ENCODE peak calls at places on chromosomes 12 and 14, in six cellular contexts. D is Caco-2, L is WERI-Rb-1, T is BJ, I is cardiac muscle cell, H is lower lobe of right lung. O is an unnamed sample.

GRCh38 chr12:9922429-9922828 is 9.7 kb downstream of the CLEC2A start:
- DNase-seq in D (no peak), L (no peak), T (no peak), I (no peak), H (no peak), O (no peak)

GRCh38 chr14:100726812-100727564 is at the start of gene DLK1:
- DNase-seq in D (no peak), L (no peak), T (no peak), I (no peak), H (no peak), O (no peak)

GRCh38 chr14:67987596-67987995 is 168.0 kb downstream of the RAD51B start:
- DNase-seq in D (no peak), L (no peak), T (peak), I (peak), H (no peak), O (no peak)

GRCh38 chr14:72946491-72946890 is 20.2 kb downstream of the DCAF4 start:
- DNase-seq in D (no peak), L (no peak), T (no peak), I (no peak), H (no peak), O (no peak)

GRCh38 chr12:87444039-87444438 is 585.2 kb downstream of the C12orf50 start:
- DNase-seq in D (no peak), L (no peak), T (no peak), I (no peak), H (no peak), O (no peak)

GRCh38 chr12:85825751-85826150 is 10.5 kb downstream of the RASSF9 start:
- DNase-seq in D (no peak), L (peak), T (no peak), I (no peak), H (no peak), O (no peak)

GRCh38 chr12:53006810-53007742 is 820 bp downstream of the EIF4B start:
- DNase-seq in D (peak), L (peak), T (no peak), I (peak), H (peak), O (peak)

GRCh38 chr12:19757317-19757877 is 318.1 kb downstream of the AEBP2 start:
- DNase-seq in D (no peak), L (no peak), T (no peak), I (peak), H (no peak), O (no peak)

GRCh38 chr12:56520025-56520810 is 1.4 kb upstream of the RBMS2 start:
- DNase-seq in D (no peak), L (no peak), T (no peak), I (peak), H (no peak), O (no peak)

GRCh38 chr12:125280482-125281377 is 215.5 kb downstream of the AACS start:
- DNase-seq in D (no peak), L (no peak), T (no peak), I (no peak), H (no peak), O (no peak)

GRCh38 chr14:103103461-103104388 is 9.2 kb downstream of the EXOC3L4 start:
- DNase-seq in D (peak), L (peak), T (no peak), I (peak), H (peak), O (no peak)

GRCh38 chr14:93787465-93788306 is 599 bp downstream of the PRIMA1 start:
- DNase-seq in D (no peak), L (no peak), T (no peak), I (no peak), H (no peak), O (peak)

GRCh38 chr12:52250048-52250990 is 17.3 kb downstream of the KRT7 start:
- DNase-seq in D (no peak), L (no peak), T (no peak), I (no peak), H (peak), O (peak)

GRCh38 chr14:31229638-31230229 is 22.1 kb upstream of the HECTD1 start:
- DNase-seq in D (peak), L (no peak), T (peak), I (peak), H (peak), O (no peak)

GRCh38 chr14:46250113-46250703 is 401.4 kb downstream of the RPL10L start:
- DNase-seq in D (no peak), L (no peak), T (no peak), I (peak), H (no peak), O (no peak)

GRCh38 chr14:65332141-65332871 is 80.2 kb upstream of the FUT8 start:
- DNase-seq in D (no peak), L (no peak), T (no peak), I (no peak), H (no peak), O (no peak)

GRCh38 chr12:119096429-119097202 is 82.1 kb upstream of the HSPB8 start:
- DNase-seq in D (peak), L (no peak), T (no peak), I (no peak), H (no peak), O (no peak)

GRCh38 chr14:62179367-62180018 is 417.3 kb downstream of the SNAPC1 start:
- DNase-seq in D (peak), L (peak), T (peak), I (peak), H (no peak), O (peak)

GRCh38 chr12:125185740-125186470 is 120.7 kb downstream of the AACS start:
- DNase-seq in D (peak), L (peak), T (no peak), I (peak), H (peak), O (peak)

GRCh38 chr14:59330455-59330854 is 134.7 kb downstream of the GPR135 start:
- DNase-seq in D (no peak), L (no peak), T (no peak), I (no peak), H (peak), O (no peak)

GRCh38 chr14:102087762-102088011 is 843 bp upstream of the HSP90AA1 start:
- DNase-seq in D (no peak), L (no peak), T (no peak), I (no peak), H (no peak), O (no peak)

GRCh38 chr14:102086346-102086971 is 385 bp downstream of the HSP90AA1 start:
- DNase-seq in D (no peak), L (no peak), T (no peak), I (peak), H (peak), O (no peak)

GRCh38 chr14:102088012-102088792 is 1.4 kb upstream of the HSP90AA1 start:
- DNase-seq in D (no peak), L (no peak), T (no peak), I (peak), H (peak), O (peak)

GRCh38 chr14:102085503-102085902 is 1.3 kb downstream of the HSP90AA1 start:
- DNase-seq in D (no peak), L (no peak), T (no peak), I (no peak), H (no peak), O (no peak)

GRCh38 chr14:102086972-102087761 is at the start of gene HSP90AA1:
- DNase-seq in D (peak), L (peak), T (peak), I (peak), H (peak), O (peak)
- TF ChIP-seq CTCF in D (peak), L (peak), T (peak), I (peak), H (peak), O (no peak)

GRCh38 chr14:71317385-71318096 is 410.3 kb downstream of the PCNX1 start:
- DNase-seq in D (no peak), L (no peak), T (no peak), I (peak), H (no peak), O (no peak)

GRCh38 chr14:71319646-71320045 is 412.4 kb downstream of the PCNX1 start:
- DNase-seq in D (no peak), L (peak), T (no peak), I (peak), H (no peak), O (peak)

GRCh38 chr14:71311061-71311460 is 403.8 kb downstream of the PCNX1 start:
- DNase-seq in D (no peak), L (no peak), T (no peak), I (no peak), H (no peak), O (no peak)

GRCh38 chr14:71318097-71318459 is 410.8 kb downstream of the PCNX1 start:
- DNase-seq in D (no peak), L (no peak), T (no peak), I (no peak), H (no peak), O (no peak)

DNA sequence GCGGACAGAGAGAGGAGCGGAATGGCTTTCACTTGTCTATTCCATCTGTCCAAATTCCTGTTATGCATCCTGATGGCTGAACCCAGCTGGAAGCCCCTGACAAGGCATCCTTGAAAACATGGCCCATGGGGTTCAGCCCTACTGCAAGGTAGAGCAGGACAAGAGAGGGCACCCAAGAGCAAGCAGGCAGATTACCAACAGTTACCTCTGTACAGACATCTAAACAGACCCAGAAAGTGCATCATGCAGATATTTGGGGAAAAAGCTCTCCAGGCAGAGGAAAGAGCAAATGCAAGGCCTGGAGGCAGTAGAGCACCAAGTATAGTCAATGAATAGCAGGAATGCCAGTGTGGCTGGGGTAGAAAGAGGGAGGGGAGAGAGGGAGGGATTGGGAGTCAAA is 407.5 kb downstream of the PCNX1 start:
- DNase-seq in D (no peak), L (no peak), T (no peak), I (no peak), H (no peak), O (no peak)
- TF ChIP-seq CTCF in D (no peak), L (no peak), T (no peak), I (no peak), H (no peak), O (no peak)

GRCh38 chr14:77028384-77029246 is at the start of gene IRF2BPL:
- DNase-seq in D (peak), L (peak), T (peak), I (peak), H (peak), O (peak)

GRCh38 chr14:77025744-77026165 is 2.8 kb downstream of the IRF2BPL start:
- DNase-seq in D (no peak), L (no peak), T (no peak), I (no peak), H (no peak), O (no peak)

GRCh38 chr14:77026166-77026929 is 2.2 kb downstream of the IRF2BPL start:
- DNase-seq in D (no peak), L (no peak), T (no peak), I (peak), H (peak), O (no peak)

GRCh38 chr14:77027538-77028383 is 747 bp downstream of the IRF2BPL start:
- DNase-seq in D (peak), L (peak), T (no peak), I (peak), H (peak), O (peak)

DNA sequence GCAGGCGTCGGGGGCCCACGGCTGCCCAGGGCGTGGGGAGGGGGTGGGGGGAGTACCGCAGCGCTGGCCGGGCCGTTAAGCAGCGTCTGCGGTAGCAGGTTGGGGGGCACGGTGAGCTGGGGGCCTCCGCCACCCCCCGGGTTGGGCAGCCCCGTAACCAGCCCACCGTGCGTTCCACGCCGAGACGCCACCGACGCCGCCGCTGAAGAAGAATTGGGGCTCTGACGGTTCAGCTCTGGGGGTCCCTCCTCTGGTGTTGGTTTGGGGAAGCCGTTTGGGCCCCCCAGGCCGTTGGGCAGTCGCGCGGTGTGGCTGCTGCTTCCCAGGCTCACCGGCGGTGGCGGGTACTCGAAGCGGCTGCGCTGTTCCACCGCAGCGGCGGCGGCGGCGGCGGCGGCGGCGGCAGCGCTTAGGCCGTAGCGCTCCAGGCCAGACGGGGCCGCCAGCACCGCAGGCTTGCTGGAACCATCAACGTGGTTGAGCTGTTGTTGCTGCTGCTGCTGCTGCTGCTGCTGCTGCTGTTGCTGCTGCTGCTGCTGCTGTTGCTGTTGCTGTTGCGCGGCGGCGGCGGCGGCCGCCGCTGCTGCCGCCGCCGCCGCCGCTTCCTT is 1.5 kb downstream of the IRF2BPL start:
- DNase-seq in D (no peak), L (no peak), T (no peak), I (peak), H (peak), O (peak)
- TF ChIP-seq CTCF in D (no peak), L (peak), T (no peak), I (no peak), H (peak), O (peak)

GRCh38 chr12:106137456-106138278 is 1.1 kb downstream of the NUAK1 start:
- DNase-seq in D (no peak), L (no peak), T (no peak), I (peak), H (no peak), O (no peak)

GRCh38 chr12:106138279-106138645 is 492 bp downstream of the NUAK1 start:
- DNase-seq in D (no peak), L (peak), T (no peak), I (no peak), H (no peak), O (peak)

GRCh38 chr12:106140223-106140986 is 1.7 kb upstream of the NUAK1 start:
- DNase-seq in D (no peak), L (no peak), T (no peak), I (no peak), H (no peak), O (no peak)

GRCh38 chr12:106139422-106140141 is 828 bp upstream of the NUAK1 start:
- DNase-seq in D (peak), L (peak), T (no peak), I (peak), H (peak), O (peak)

DNA sequence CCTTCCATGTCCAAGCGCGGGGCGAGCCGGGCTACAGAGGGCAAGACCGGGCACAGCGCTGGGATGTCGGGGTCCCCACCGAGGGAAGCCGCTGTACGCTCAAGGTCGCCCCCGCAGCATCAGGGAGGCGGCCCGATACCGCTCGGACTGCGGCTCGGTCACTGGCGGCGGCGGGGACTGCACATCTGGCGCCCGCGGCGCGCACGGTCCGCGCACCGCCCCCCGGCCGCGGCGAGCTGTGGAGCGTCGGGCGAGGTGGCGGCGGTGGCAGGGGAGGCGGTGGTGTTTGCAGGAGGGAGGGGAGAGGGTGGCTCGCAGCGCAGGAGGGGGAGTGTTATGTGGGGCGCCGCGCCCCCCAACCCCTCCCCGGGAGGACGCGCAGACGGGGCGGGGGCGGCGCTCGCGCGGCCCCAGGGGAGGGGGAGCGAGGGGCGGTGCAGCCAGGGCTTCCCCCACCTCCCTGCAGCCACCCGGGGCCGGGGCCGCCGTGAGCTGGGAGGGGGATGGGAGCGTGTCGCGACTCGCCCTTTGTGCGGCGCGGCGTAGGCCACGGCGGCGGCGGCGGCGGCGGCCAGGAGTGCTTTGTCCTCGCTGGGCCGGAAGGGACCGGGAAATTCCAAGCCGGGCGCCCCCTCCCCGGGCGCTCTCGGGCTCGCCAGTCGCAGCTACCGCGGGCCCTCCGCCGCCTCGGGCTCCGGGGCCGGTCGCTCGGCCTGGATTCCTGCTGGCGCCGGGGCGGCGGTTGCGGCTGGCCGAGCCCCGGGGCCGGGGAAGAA is at the start of gene NUAK1:
- DNase-seq in D (peak), L (peak), T (no peak), I (peak), H (peak), O (peak)
- TF ChIP-seq CTCF in D (no peak), L (no peak), T (no peak), I (no peak), H (no peak), O (peak)

DNA sequence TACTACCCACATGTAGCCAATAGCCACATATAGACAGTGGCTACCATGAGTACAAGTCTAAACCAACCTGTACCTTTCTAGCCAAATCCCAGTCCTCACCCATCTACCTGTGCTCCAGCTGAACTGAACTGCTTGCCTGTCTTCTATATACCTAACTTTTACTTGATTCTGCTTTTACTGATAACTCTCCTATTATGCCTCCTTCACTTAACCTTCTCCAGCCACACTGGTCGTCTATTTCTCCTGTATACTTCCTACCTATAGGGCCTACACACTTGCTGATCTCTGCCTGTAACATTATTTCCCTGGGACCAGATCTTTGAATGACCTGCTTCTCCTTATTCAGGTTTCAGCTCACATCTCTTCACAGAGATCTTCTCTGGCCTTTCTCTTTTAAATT is 26.0 kb upstream of the MSRB3 start:
- DNase-seq in D (no peak), L (no peak), T (no peak), I (no peak), H (no peak), O (no peak)
- TF ChIP-seq CTCF in D (no peak), L (no peak), T (no peak), I (no peak), H (no peak), O (no peak)

GRCh38 chr14:75044322-75044721 is 6.9 kb downstream of the MLH3 start:
- DNase-seq in D (no peak), L (no peak), T (no peak), I (peak), H (no peak), O (no peak)

GRCh38 chr14:75041613-75042012 is 9.7 kb downstream of the MLH3 start:
- DNase-seq in D (no peak), L (no peak), T (no peak), I (no peak), H (no peak), O (no peak)

GRCh38 chr14:75040497-75040896 is 10.8 kb downstream of the MLH3 start:
- DNase-seq in D (no peak), L (no peak), T (no peak), I (no peak), H (no peak), O (no peak)

GRCh38 chr14:75040959-75041358 is 10.3 kb downstream of the MLH3 start:
- DNase-seq in D (no peak), L (no peak), T (no peak), I (no peak), H (no peak), O (no peak)

DNA sequence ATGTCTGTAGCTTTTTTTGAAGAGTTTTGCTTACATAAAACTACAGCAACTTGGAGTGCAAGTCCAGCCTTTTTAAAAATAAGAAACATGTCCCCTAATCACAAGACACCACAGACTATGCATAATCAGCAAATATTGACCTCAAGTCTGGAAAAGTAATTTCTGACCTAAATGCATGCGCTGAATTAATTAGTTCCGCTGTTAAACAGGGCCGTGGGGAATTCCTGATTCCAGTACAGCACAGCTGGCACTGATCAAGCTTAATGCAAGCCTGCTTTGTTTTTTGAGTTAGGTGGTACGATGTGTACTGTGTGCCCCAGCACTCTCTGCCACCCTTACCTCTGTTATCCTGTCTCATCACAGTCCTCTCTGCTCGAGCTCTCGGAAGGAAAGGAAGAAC is 9.2 kb downstream of the MLH3 start:
- DNase-seq in D (no peak), L (no peak), T (no peak), I (no peak), H (no peak), O (no peak)
- TF ChIP-seq CTCF in D (no peak), L (no peak), T (no peak), I (no peak), H (no peak), O (no peak)

DNA sequence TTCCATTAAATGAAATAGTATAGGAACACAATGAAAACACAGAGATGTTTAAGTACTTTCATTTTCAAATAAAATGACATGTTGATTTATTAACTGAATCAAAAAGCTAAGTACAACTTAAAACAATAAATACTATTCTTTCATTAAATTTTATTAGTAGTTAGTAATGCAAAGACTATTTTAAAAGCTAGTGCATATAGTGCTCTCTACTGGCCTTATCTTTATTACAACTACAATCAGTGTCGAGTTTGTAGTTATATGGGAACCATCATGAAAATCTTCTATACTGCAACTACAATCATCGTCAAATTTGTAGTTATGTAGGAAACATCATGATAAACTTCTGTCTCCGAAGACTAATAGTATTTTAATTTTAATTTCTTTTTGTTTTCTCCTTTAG is 8.9 kb upstream of the LIN7A start:
- DNase-seq in D (no peak), L (no peak), T (no peak), I (peak), H (no peak), O (no peak)
- TF ChIP-seq CTCF in D (no peak), L (no peak), T (peak), I (peak), H (no peak), O (no peak)